ENCODE peak calls at places on chromosomes 12 and 14, in nine cellular contexts. A, P, R, D, C, U, W, F and I are unnamed samples.
A peak's percentile ranks its signal among the peaks of the same experiment; 100 is the strongest.

GRCh38 chr12:103933237-103933636 is 3.0 kb downstream of the HSP90B1 start:
- DNase-seq in D (no peak), F (no peak), C (no peak), R (no peak), W (no peak), P (no peak), A (no peak), U (no peak), I (no peak)

GRCh38 chr12:2198088-2198501 is 145.3 kb downstream of the CACNA1C start:
- DNase-seq in C (no peak), A (no peak), R (no peak), D (peak; percentile 20), F (peak; percentile 53), U (no peak), P (no peak), W (no peak), I (no peak)

GRCh38 chr12:93010461-93010860 is 81.4 kb upstream of the EEA1 start:
- DNase-seq in A (no peak), P (no peak), U (no peak), F (no peak), C (no peak), D (no peak), R (no peak), W (no peak), I (no peak)

GRCh38 chr12:27176765-27177164 is 67.3 kb upstream of the STK38L start:
- DNase-seq in A (no peak), C (peak; percentile 35), D (no peak), F (peak; percentile 84), R (no peak), U (no peak), W (no peak), P (no peak), I (no peak)

GRCh38 chr12:51295651-51296050 is 25.4 kb upstream of the SMAGP start:
- DNase-seq in U (no peak), W (no peak), C (no peak), R (no peak), A (no peak), P (no peak), D (no peak), F (no peak), I (no peak)

GRCh38 chr14:88191605-88192004 is 131.5 kb downstream of the KCNK10 start:
- DNase-seq in D (no peak), W (no peak), U (no peak), R (no peak), F (no peak), C (no peak), A (no peak), P (no peak), I (no peak)

GRCh38 chr14:19743256-19743655 is at the start of gene OR4Q3:
- DNase-seq in R (no peak), C (no peak), U (no peak), D (no peak), A (no peak), F (no peak), W (no peak), P (no peak), I (no peak)

GRCh38 chr12:81792666-81793065 is 33.5 kb upstream of the PPFIA2 start:
- DNase-seq in R (no peak), P (no peak), U (no peak), A (no peak), F (no peak), W (no peak), C (no peak), D (no peak), I (no peak)

GRCh38 chr14:74618078-74618952 is 6.3 kb upstream of the LTBP2 start:
- DNase-seq in W (peak; percentile 64), R (peak; percentile 63), C (peak; percentile 63), U (no peak), D (peak; percentile 54), F (peak; percentile 78), A (peak; percentile 38), P (no peak), I (peak; percentile 62)

GRCh38 chr14:62626416-62626815 is 418.8 kb downstream of the KCNH5 start:
- DNase-seq in R (no peak), F (no peak), C (no peak), D (no peak), P (no peak), A (no peak), U (no peak), W (no peak), I (no peak)

GRCh38 chr14:23366163-23366921 is 1.4 kb upstream of the EFS start:
- DNase-seq in W (no peak), C (no peak), D (no peak), F (peak; percentile 32), U (peak; percentile 79), P (no peak), R (no peak), A (no peak), I (no peak)

GRCh38 chr12:124786065-124786964 is 77.3 kb downstream of the SCARB1 start:
- DNase-seq in U (peak; percentile 79), F (peak; percentile 92), A (no peak), D (no peak), P (no peak), C (no peak), R (no peak), W (no peak), I (peak; percentile 34)

GRCh38 chr12:111409403-111410228 is 3.9 kb downstream of the SH2B3 start:
- DNase-seq in D (peak; percentile 54), P (no peak), C (peak; percentile 46), U (peak; percentile 39), R (no peak), A (no peak), W (no peak), F (peak; percentile 78), I (peak; percentile 88)

GRCh38 chr12:52260351-52261210 is 13.9 kb upstream of the KRT86 start:
- DNase-seq in D (no peak), W (no peak), C (no peak), R (no peak), P (no peak), A (no peak), F (no peak), U (no peak), I (no peak)

GRCh38 chr12:4118017-4118510 is 155.5 kb upstream of the CCND2 start:
- DNase-seq in W (no peak), A (peak; percentile 45), P (no peak), R (peak; percentile 28), F (peak; percentile 49), D (no peak), C (no peak), U (peak; percentile 40), I (peak; percentile 17)

GRCh38 chr12:30692470-30692869 is 3.2 kb downstream of the IPO8 start:
- DNase-seq in W (no peak), F (no peak), P (no peak), R (no peak), D (no peak), C (no peak), U (no peak), A (no peak), I (no peak)

GRCh38 chr14:26531894-26532293 is 65.9 kb downstream of the NOVA1 start:
- DNase-seq in F (peak; percentile 76), P (no peak), A (no peak), W (no peak), U (no peak), C (no peak), R (no peak), D (no peak), I (no peak)

GRCh38 chr12:77294016-77294415 is 228.6 kb upstream of the E2F7 start:
- DNase-seq in C (no peak), P (no peak), D (peak; percentile 31), R (no peak), W (no peak), A (no peak), F (peak; percentile 24), U (no peak), I (peak; percentile 86)

GRCh38 chr12:24852420-24852819 is 96.5 kb downstream of the BCAT1 start:
- DNase-seq in D (no peak), R (no peak), C (no peak), F (peak; percentile 23), P (no peak), U (no peak), A (no peak), W (no peak), I (peak; percentile 15)

GRCh38 chr14:56482306-56482705 is 97.3 kb upstream of the TMEM260 start:
- DNase-seq in D (no peak), C (no peak), U (no peak), R (no peak), P (peak; percentile 28), F (peak; percentile 57), A (no peak), W (no peak), I (peak; percentile 53)

GRCh38 chr12:1606021-1606622 is 11.7 kb upstream of the FBXL14 start:
- DNase-seq in A (no peak), C (peak; percentile 82), F (peak; percentile 90), P (peak; percentile 14), U (peak; percentile 56), W (peak; percentile 23), D (peak; percentile 86), R (peak; percentile 14), I (peak; percentile 83)

GRCh38 chr14:92686763-92687427 is 61.5 kb downstream of the LGMN start:
- DNase-seq in R (peak; percentile 60), D (peak; percentile 79), U (peak; percentile 76), C (peak; percentile 66), P (peak; percentile 77), A (peak; percentile 90), F (peak; percentile 64), W (peak; percentile 47), I (no peak)

GRCh38 chr14:74547331-74547927 is 53.9 kb downstream of the ISCA2 start:
- DNase-seq in F (no peak), U (no peak), W (no peak), R (no peak), P (no peak), A (no peak), D (no peak), C (no peak), I (no peak)